ENCODE peak calls at places on chromosomes 13 and 19, in four cellular contexts. K is body of pancreas, F is tibial artery, Z is neural progenitor cell. G is an unnamed sample.
A peak's percentile ranks its signal among the peaks of the same experiment; 100 is the strongest.

GRCh38 chr13:51017516-51017915 is 93.6 kb downstream of the C13orf42 start:
- DNase-seq in K (no peak), Z (no peak), F (no peak), G (no peak)

GRCh38 chr13:33236021-33236420 is 49.5 kb downstream of the STARD13 start:
- DNase-seq in F (no peak), Z (no peak), K (no peak), G (no peak)

GRCh38 chr13:37657134-37657533 is 58.6 kb upstream of the POSTN start:
- DNase-seq in K (no peak), F (no peak), Z (no peak), G (no peak)

GRCh38 chr19:33376423-33376822 is 2.9 kb downstream of the CEBPG start:
- DNase-seq in K (peak; percentile 65), F (peak; percentile 74), Z (no peak), G (peak; percentile 82)

GRCh38 chr19:54431255-54431838 is 16.1 kb downstream of the TTYH1 start:
- DNase-seq in F (no peak), K (peak; percentile 91), Z (no peak), G (no peak)

GRCh38 chr13:110471833-110472162 is 89.7 kb downstream of the RAB20 start:
- DNase-seq in Z (no peak), K (no peak), F (peak; percentile 78), G (peak; percentile 68)

GRCh38 chr13:98199480-98199879 is 22.4 kb upstream of the RNF113B start:
- DNase-seq in Z (no peak), K (no peak), F (no peak), G (no peak)

GRCh38 chr13:83620535-83621220 is 261.6 kb downstream of the SLITRK1 start:
- DNase-seq in K (no peak), Z (no peak), F (no peak), G (no peak)

GRCh38 chr13:42876270-42876714 is 94.9 kb downstream of the FAM216B start:
- DNase-seq in K (no peak), Z (no peak), F (no peak), G (no peak)

GRCh38 chr13:76043882-76044281 is 407.8 kb downstream of the LMO7 start:
- DNase-seq in Z (peak; percentile 19), K (no peak), F (no peak), G (no peak)

GRCh38 chr19:355134-355533 is 10.5 kb upstream of the MIER2 start:
- DNase-seq in K (no peak), Z (no peak), F (no peak), G (no peak)

GRCh38 chr13:93218583-93218982 is 8.0 kb upstream of the GPC6 start:
- DNase-seq in F (no peak), K (no peak), Z (no peak), G (no peak)

GRCh38 chr19:676343-677105 is at the start of gene FSTL3:
- DNase-seq in F (no peak), K (no peak), Z (peak; percentile 52), G (no peak)

GRCh38 chr13:40681341-40682051 is 15.1 kb upstream of the FOXO1 start:
- DNase-seq in K (no peak), Z (no peak), F (no peak), G (no peak)

GRCh38 chr19:32924200-32924599 is 47.6 kb downstream of the CEP89 start:
- DNase-seq in F (no peak), K (no peak), Z (no peak), G (no peak)

GRCh38 chr13:111480976-111481375 is 160.5 kb downstream of the TEX29 start:
- DNase-seq in Z (no peak), F (no peak), K (no peak), G (no peak)

GRCh38 chr19:7348587-7349230 is at the start of gene ARHGEF18:
- DNase-seq in K (no peak), F (peak; percentile 64), Z (no peak), G (no peak)

GRCh38 chr13:39410089-39410901 is 192.7 kb downstream of the LHFPL6 start:
- DNase-seq in Z (no peak), F (no peak), K (no peak), G (no peak)

GRCh38 chr13:100787899-100788298 is 113.3 kb upstream of the TMTC4 start:
- DNase-seq in K (no peak), Z (no peak), F (no peak), G (no peak)

GRCh38 chr19:41302624-41303351 is 7.2 kb upstream of the CCDC97 start:
- DNase-seq in F (no peak), K (no peak), Z (no peak), G (no peak)

GRCh38 chr19:37079238-37079637 is 1.0 kb downstream of the ZNF420 start:
- DNase-seq in K (no peak), F (no peak), Z (peak; percentile 5), G (no peak)

GRCh38 chr13:50401721-50402510 is 386.7 kb downstream of the KCNRG start:
- DNase-seq in F (no peak), K (no peak), Z (no peak), G (no peak)

GRCh38 chr13:30186644-30187431 is 120.5 kb downstream of the KATNAL1 start:
- DNase-seq in K (no peak), Z (peak; percentile 15), F (no peak), G (no peak)

GRCh38 chr13:76016799-76017198 is 380.7 kb downstream of the LMO7 start:
- DNase-seq in Z (peak; percentile 30), K (no peak), F (no peak), G (no peak)

GRCh38 chr13:113845055-113845454 is 18.8 kb downstream of the GAS6 start:
- DNase-seq in F (peak; percentile 62), K (no peak), Z (no peak), G (no peak)
- H3K36me3 ChIP-seq in F (peaks cover 40% of the 10 kb centered on the region), K (no peaks in the 10 kb centered on the region), Z (no peaks in the 10 kb centered on the region), G (no peaks in the 10 kb centered on the region)

DNA sequence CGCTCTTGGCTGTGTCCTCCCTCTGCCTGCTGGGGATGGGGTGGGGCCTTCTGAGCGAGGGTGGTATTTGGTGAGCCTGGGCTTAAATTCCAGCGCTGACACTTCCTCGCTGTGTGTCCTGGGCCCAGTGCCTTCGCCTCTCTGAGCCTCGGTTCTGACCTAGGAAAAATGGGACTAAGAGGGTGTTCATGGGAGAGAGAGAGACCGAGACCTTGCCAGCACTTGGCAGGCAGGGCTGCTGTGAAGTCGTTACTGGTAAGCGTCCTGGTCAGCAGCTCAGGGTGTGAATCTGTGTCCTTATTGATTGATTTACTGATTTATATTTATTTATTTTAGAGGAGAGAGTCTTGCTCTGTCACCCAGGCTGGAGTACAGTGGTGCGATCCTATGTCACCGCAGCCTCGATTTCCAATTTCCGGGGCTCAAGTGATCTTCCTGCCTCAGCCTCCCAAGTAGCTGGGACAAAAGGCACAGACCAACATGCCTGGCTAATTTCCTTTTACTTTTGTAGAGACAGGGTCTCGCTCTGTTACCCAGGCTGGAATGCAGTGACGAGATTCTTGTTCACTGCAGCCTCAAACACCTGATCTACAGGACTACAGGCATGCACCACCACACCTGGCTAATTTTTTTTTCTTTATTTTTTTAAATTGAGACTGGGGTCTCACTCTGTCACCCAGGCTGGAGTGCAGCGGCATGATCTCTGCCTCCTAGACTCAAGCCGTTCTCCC is 2.4 kb downstream of the PKN1 start:
- DNase-seq in F (no peak), K (no peak), Z (no peak), G (no peak)
- H3K4me3 ChIP-seq in F (no peak overlapping the region), K (no peak overlapping the region), Z (no peak overlapping the region), G (peak overlapping the region; percentile 83)

GRCh38 chr19:16661480-16662034 is 618 bp downstream of the TMEM38A start:
- DNase-seq in K (peak; percentile 25), Z (peak; percentile 16), F (peak; percentile 91), G (peak; percentile 71)
- H3K27ac ChIP-seq in K (peak overlapping the region; percentile 57), Z (no peak overlapping the region), F (peak overlapping the region; percentile 95), G (peak overlapping the region; percentile 89)

DNA sequence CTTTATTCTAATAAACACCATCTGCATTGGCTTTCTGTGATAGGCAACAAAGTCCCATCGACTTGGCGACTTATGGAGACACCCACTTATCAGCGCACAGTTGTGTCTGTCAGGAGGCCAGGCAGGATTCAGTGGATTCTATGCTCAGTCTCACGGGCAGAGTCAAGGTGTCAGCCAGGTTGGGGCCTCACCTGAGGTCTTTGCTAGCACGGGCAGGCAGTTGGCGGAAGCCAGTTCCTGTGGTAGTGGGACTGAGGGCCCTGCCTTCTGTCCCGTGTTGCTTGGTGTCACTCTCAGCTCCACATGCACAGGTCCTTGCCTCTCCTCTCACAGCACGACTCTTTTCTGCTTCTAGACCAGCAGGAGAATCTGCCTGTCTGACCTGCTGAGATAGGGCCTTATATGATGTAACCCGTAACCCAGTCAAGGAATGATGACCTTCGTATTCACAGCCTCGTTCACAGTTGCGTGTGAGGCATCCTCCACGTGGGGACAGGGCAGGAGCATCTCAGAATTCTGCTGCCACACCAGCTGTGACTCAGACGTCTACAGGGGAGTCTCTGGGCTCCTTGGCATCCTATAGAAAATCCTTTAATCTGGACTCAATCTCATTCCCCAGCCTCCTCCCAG is 10.0 kb downstream of the CUL4A start:
- DNase-seq in Z (no peak), K (no peak), F (no peak), G (no peak)
- H3K36me3 ChIP-seq in Z (peaks cover 4% of the 10 kb centered on the region), K (peaks cover 2% of the 10 kb centered on the region), F (no peaks in the 10 kb centered on the region), G (no peaks in the 10 kb centered on the region)

G was measured in heart right ventricle.